ENCODE peak calls at places on chromosomes 11 and 22, in nine cellular contexts. Y is heart left ventricle, M is sigmoid colon, B is IMR-90, J is stomach, A is H1, K is prostate gland, L is transverse colon, V is uterus. F is an unnamed sample.

GRCh38 chr11:3835752-3836151 is 5.0 kb downstream of the RHOG start:
- DNase-seq in A (no peak), J (no peak), L (no peak), Y (peak; percentile 60), K (no peak), V (no peak), M (no peak), B (no peak), F (no peak)

GRCh38 chr11:82176945-82177344 is 556.7 kb downstream of the FAM181B start:
- DNase-seq in Y (no peak), L (no peak), B (no peak), A (no peak), V (no peak), K (no peak), M (no peak), J (no peak), F (no peak)

GRCh38 chr11:2093575-2094353 is 45.4 kb downstream of the IGF2 start:
- DNase-seq in K (peak; percentile 43), J (peak; percentile 40), M (peak; percentile 57), V (no peak), B (no peak), A (no peak), Y (peak; percentile 87), L (no peak), F (no peak)

GRCh38 chr11:109040303-109040702 is 375.4 kb downstream of the DDX10 start:
- DNase-seq in A (peak; percentile 21), V (no peak), L (no peak), M (no peak), K (no peak), Y (no peak), B (no peak), J (no peak), F (no peak)

GRCh38 chr11:92826597-92826996 is 142.9 kb upstream of the MTNR1B start:
- DNase-seq in L (no peak), K (no peak), Y (no peak), J (no peak), B (no peak), V (no peak), M (no peak), A (no peak), F (no peak)

GRCh38 chr11:131423715-131424114 is 53.3 kb downstream of the NTM start:
- DNase-seq in J (no peak), V (no peak), Y (no peak), M (no peak), K (no peak), L (no peak), A (no peak), B (peak; percentile 7), F (no peak)

GRCh38 chr11:117232911-117233409 is 489 bp downstream of the RNF214 start:
- DNase-seq in J (no peak), B (no peak), A (no peak), V (no peak), L (no peak), K (no peak), M (peak; percentile 71), Y (no peak), F (no peak)

GRCh38 chr22:48670317-48670716 is 1157.4 kb downstream of the BRD1 start:
- DNase-seq in B (no peak), K (no peak), V (no peak), Y (no peak), M (no peak), L (no peak), J (no peak), A (no peak), F (no peak)

GRCh38 chr22:27801616-27802388 is at the start of gene MN1:
- DNase-seq in V (no peak), Y (no peak), K (no peak), J (peak; percentile 48), B (peak; percentile 35), M (no peak), A (no peak), L (peak; percentile 25), F (no peak)

GRCh38 chr11:69295995-69296889 is 2.3 kb downstream of the MYEOV start:
- DNase-seq in L (peak; percentile 50), Y (peak; percentile 69), V (no peak), B (peak; percentile 74), J (peak; percentile 43), M (peak; percentile 82), K (no peak), A (no peak), F (no peak)

GRCh38 chr11:46300270-46300669 is 22.8 kb downstream of the CREB3L1 start:
- DNase-seq in J (no peak), M (no peak), V (no peak), L (no peak), Y (no peak), A (no peak), B (no peak), K (no peak), F (no peak)

GRCh38 chr22:30036656-30037055 is 43.6 kb upstream of the HORMAD2 start:
- DNase-seq in V (no peak), A (no peak), K (no peak), L (no peak), M (no peak), Y (no peak), J (no peak), B (peak; percentile 28), F (no peak)

GRCh38 chr11:59553323-59553722 is 42.0 kb downstream of the OR4D9 start:
- DNase-seq in M (no peak), Y (no peak), A (no peak), L (no peak), K (no peak), B (no peak), J (no peak), V (no peak), F (no peak)

GRCh38 chr22:47166446-47167016 is 404.1 kb downstream of the TBC1D22A start:
- DNase-seq in B (no peak), J (no peak), L (no peak), A (no peak), K (no peak), M (peak; percentile 54), Y (no peak), V (peak; percentile 2), F (no peak)

GRCh38 chr11:65499713-65500261 is 942 bp downstream of the MALAT1 start:
- DNase-seq in B (no peak), A (no peak), J (no peak), M (no peak), V (no peak), L (no peak), Y (no peak), K (no peak), F (no peak)

GRCh38 chr11:113114452-113115027 is 153.3 kb downstream of the NCAM1 start:
- DNase-seq in J (peak; percentile 80), Y (peak; percentile 64), L (peak; percentile 27), M (peak; percentile 71), B (peak; percentile 8), A (peak; percentile 13), V (peak; percentile 56), K (peak; percentile 27), F (no peak)
- TF ChIP-seq CTCF in J (peak; percentile 74), Y (peak; percentile 56), L (peak; percentile 48), M (peak; percentile 69), B (peak; percentile 42), A (peak; percentile 82), V (peak; percentile 77), K (peak; percentile 62), F (peak; percentile 68)

GRCh38 chr22:36029406-36029755 is 757 bp upstream of the RBFOX2 start:
- DNase-seq in M (no peak), Y (no peak), L (no peak), J (no peak), A (no peak), K (no peak), B (peak; percentile 38), V (no peak), F (no peak)

GRCh38 chr22:36027960-36028645 is 521 bp downstream of the RBFOX2 start:
- DNase-seq in Y (peak; percentile 35), L (peak; percentile 30), M (peak; percentile 71), J (no peak), K (peak; percentile 19), B (no peak), V (no peak), A (no peak), F (peak; percentile 8)

GRCh38 chr22:36026741-36027140 is 1.9 kb downstream of the RBFOX2 start:
- DNase-seq in L (no peak), Y (no peak), K (no peak), M (no peak), V (no peak), J (no peak), B (peak; percentile 60), A (no peak), F (no peak)

GRCh38 chr22:36028646-36029405 is at the start of gene RBFOX2:
- DNase-seq in J (peak; percentile 98), M (peak; percentile 99), B (peak; percentile 95), Y (peak; percentile 98), K (peak; percentile 97), A (peak; percentile 84), V (peak; percentile 99), L (peak; percentile 97), F (peak; percentile 96)

DNA sequence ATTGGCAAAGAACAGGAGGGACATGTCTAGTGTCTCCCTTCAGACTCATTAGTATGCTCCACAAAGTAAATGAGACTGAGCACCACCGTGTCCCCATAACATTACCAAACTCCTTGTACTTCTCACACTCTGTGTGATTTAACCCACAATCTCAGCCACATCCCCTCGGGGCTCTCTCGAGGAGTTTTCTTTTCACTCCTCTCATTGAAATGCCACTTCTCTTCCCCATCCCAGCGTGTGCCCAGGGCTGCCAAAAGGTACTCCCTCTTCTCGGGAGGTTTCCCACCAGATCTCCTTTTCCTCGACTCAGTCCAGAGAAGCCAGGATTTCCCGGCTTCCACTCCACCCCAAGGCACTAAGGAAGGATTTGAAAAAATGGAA is 1.1 kb downstream of the RBFOX2 start:
- DNase-seq in Y (no peak), V (no peak), K (peak; percentile 7), J (no peak), A (no peak), L (peak; percentile 14), M (peak; percentile 67), B (no peak), F (no peak)
- H3K27ac ChIP-seq in Y (peak overlapping the region; percentile 92), V (peak overlapping the region; percentile 93), K (peak overlapping the region; percentile 89), J (peak overlapping the region; percentile 97), A (peak overlapping the region; percentile 54), L (peak overlapping the region; percentile 94), M (peak overlapping the region; percentile 97), B (peak overlapping the region; percentile 95), F (peak overlapping the region; percentile 96)

GRCh38 chr22:21590809-21591641 is 23.5 kb downstream of the UBE2L3 start:
- DNase-seq in V (no peak), K (peak; percentile 10), A (no peak), B (no peak), L (no peak), Y (no peak), M (no peak), J (no peak), F (no peak)
- TF ChIP-seq POLR2A in V (no peak), K (no peak), A (no peak), B (no peak), L (no peak), Y (no peak), M (no peak), J (no peak), F (no peak)

DNA sequence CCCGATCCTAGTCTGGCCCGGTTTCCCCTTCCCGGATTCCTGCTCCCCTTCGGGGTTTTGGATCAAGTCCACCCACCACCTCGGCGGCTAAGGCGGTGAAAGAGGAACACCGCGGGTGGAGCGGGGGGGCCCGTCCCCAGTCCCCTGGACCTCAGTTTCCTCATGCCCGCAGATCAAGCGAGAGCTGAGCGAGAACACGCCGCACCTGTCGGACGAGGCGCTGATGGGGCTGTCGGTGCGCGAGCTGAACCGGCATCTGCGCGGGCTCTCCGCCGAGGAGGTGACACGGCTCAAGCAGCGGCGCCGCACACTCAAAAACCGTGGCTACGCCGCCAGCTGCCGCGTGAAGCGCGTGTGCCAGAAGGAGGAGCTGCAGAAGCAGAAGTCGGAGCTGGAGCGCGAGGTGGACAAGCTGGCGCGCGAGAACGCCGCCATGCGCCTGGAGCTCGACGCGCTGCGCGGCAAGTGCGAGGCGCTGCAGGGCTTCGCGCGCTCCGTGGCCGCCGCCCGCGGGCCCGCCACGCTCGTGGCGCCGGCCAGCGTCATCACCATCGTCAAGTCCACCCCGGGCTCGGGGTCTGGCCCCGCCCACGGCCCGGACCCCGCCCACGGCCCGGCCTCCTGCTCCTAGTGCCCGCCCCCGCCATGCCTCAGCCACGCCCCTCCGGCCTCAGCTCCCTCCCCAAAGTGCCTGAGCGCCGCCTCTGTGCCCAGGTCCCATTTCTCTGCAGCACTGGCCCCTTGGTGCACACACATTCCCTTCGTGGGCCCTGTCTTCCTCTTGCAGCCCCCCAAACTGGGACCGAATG is 12.7 kb downstream of the MAFF start:
- DNase-seq in M (peak; percentile 83), B (peak; percentile 49), J (peak; percentile 63), A (peak; percentile 44), V (peak; percentile 67), L (peak; percentile 83), Y (peak; percentile 66), K (peak; percentile 42), F (peak; percentile 57)
- TF ChIP-seq CTCF in M (peak; percentile 25), B (no peak), J (no peak), A (no peak), V (no peak), L (no peak), Y (no peak), K (peak; percentile 40), F (peak; percentile 11)

F was measured in tibial nerve.